ENCODE peak calls at places on chromosomes 12 and 14, in six cellular contexts. B is IMR-90, K is tibial nerve, C is breast epithelium, D is uterus, V is A549. X is an unnamed sample.

GRCh38 chr12:44497044-44497443 is 379.1 kb downstream of the NELL2 start:
- DNase-seq in B (no peak), K (no peak), V (no peak), D (no peak), C (no peak), X (no peak)

GRCh38 chr14:34220921-34221320 is 241.1 kb downstream of the SPTSSA start:
- DNase-seq in K (no peak), B (no peak), D (no peak), C (no peak), V (no peak), X (no peak)

GRCh38 chr14:104580961-104581360 is 1.4 kb downstream of the C14orf180 start:
- DNase-seq in B (peak), V (no peak), D (peak), K (no peak), C (peak), X (no peak)

GRCh38 chr12:64679487-64679983 is 69.2 kb downstream of the RASSF3 start:
- DNase-seq in K (peak), V (peak), D (peak), B (peak), C (peak), X (peak)

GRCh38 chr14:104892517-104893434 is 27.7 kb downstream of the CEP170B start:
- DNase-seq in V (no peak), C (peak), K (no peak), D (peak), B (no peak), X (no peak)

GRCh38 chr12:29751676-29752075 is 32.1 kb downstream of the TMTC1 start:
- DNase-seq in K (no peak), B (no peak), V (no peak), C (no peak), D (no peak), X (no peak)

GRCh38 chr12:109449845-109450532 is 27.1 kb downstream of the KCTD10 start:
- DNase-seq in K (no peak), V (no peak), C (no peak), D (no peak), B (no peak), X (no peak)

GRCh38 chr12:94941440-94941862 is 62.0 kb downstream of the NDUFA12 start:
- DNase-seq in B (peak), V (no peak), K (peak), C (no peak), D (peak), X (peak)

GRCh38 chr12:93163260-93164036 is 214.3 kb upstream of the NUDT4 start:
- DNase-seq in K (no peak), C (no peak), D (no peak), V (no peak), B (peak), X (no peak)

GRCh38 chr12:93137656-93138612 is 208.8 kb upstream of the EEA1 start:
- DNase-seq in C (peak), V (peak), D (no peak), K (no peak), B (peak), X (no peak)

DNA sequence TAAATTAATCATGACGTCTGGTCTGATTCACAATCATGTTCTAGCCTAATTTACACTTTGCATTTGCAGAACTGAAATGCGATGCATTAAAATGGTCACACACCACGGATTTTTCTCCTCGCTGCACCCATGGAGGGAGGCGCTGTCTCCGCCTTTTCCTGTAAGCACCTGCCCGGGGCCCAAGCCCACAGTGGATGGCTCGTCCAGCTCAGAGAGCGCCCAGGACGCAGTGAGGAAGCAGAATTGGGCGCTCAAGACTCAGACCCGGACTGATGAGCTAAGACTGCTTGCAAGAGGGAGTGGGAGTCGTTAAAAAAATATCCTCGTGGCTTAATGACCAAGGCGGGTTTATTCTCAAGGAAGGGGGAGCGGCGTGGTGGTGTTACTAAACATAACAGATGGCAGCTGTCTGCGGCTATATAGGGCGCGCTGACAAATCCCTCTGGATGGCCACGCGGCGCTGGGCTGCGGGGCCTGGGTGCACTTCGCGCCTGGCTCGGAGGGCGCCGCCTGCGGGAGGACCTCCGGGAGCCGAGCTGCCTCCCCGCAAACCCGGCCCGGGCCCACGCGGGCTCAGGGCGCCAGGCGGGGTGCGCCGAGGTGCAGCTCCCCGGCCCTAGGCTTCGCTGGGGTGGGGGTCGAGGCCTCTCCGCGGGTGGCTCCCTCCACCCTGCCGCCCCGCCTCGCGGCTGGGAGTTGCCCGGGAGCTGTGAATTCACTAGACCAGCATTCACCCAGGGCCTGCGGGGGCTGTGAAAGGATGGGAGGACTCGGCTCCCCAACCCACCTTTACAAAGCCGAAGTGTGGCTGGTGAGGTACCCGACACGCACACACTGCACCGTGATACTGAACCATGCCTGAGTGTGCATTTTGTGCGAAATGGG is 78.7 kb downstream of the PPM1A start:
- DNase-seq in D (peak), B (peak), V (no peak), C (no peak), K (no peak), X (peak)
- TF ChIP-seq POLR2A in D (no peak), B (no peak), V (no peak), C (no peak), K (no peak), X (peak)

GRCh38 chr12:20212658-20213387 is 155.5 kb upstream of the PDE3A start:
- DNase-seq in C (peak), D (peak), B (peak), V (peak), K (peak), X (peak)
- H3K4me3 ChIP-seq in C (no peak), D (no peak), B (no peak), V (peak), K (no peak), X (no peak)

GRCh38 chr14:100237735-100238418 is 1.1 kb upstream of the YY1 start:
- DNase-seq in D (peak), K (no peak), V (peak), B (peak), C (peak), X (peak)
- TF ChIP-seq POLR2A in D (no peak), K (no peak), V (no peak), B (no peak), C (no peak), X (no peak)

GRCh38 chr14:74238974-74239847 is at the start of gene VSX2:
- DNase-seq in C (no peak), V (no peak), D (no peak), K (no peak), B (no peak), X (no peak)
- H3K4me3 ChIP-seq in C (peak), V (no peak), D (no peak), K (no peak), B (no peak), X (peak)

DNA sequence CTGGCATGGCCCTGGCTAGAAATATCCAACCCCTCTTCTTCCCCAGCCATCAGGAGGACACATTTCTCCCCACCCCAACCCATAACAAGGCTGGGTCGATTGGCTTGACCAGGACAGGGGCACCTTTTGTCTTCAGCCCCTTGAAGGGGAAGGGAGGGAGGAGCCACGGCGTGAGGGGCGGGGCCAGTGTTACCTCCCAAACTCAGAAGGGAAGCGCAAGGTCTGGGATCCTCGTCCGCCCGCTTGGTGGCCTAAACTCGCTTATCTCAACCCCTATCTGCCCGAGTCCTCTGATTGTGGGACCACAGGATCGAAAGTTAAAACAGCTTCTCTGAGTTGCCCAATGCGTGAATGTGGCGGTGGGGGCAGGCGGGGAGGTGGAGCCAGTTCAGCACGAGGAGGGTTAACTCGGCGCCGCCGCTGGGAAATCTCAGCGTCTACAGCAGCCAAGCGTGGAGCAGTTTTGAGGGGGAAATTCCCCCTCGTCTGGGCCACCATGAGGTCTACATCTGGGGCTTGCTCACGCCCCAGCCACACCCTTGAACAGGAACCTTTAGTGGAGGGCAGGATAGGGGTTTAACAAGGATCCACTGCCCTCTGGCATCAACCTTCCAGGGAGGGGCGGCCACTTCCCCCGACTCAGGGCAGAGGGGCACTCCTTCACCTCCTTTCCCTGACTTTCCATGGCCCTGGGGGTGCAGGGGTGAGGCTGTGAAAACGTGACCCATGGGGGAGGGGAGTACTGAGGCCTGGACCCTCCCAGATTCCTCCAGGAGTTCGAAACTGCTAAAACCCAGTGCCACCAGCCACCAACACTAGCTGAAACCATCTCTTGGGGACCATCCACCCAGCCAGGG is 745 bp downstream of the STAT6 start:
- DNase-seq in V (peak), K (peak), D (peak), B (peak), C (peak), X (peak)
- TF ChIP-seq POLR2A in V (peak), K (peak), D (no peak), B (no peak), C (no peak), X (peak)